ENCODE peak calls at places on chromosomes 16 and 17, in four cellular contexts. C is heart right ventricle, S is pancreas, B is astrocyte. E is an unnamed sample. For H3K27me3, the result is how much of the 10 kb centered on the place peaks cover.

GRCh38 chr16:2148714-2149629 is 547 bp downstream of the RAB26 start:
- DNase-seq in C (no peak), B (no peak), S (peak), E (no peak)

GRCh38 chr16:13426279-13426678 is 493.7 kb upstream of the ERCC4 start:
- DNase-seq in C (no peak), B (no peak), S (no peak), E (no peak)

GRCh38 chr16:84514874-84515835 is 10.7 kb upstream of the MEAK7 start:
- DNase-seq in C (no peak), S (no peak), B (no peak), E (no peak)

GRCh38 chr17:77952368-77952767 is 6.1 kb upstream of the TNRC6C start:
- DNase-seq in S (no peak), B (no peak), C (no peak), E (no peak)

GRCh38 chr16:75288181-75288580 is 36.8 kb upstream of the BCAR1 start:
- DNase-seq in B (no peak), C (no peak), S (no peak), E (no peak)

GRCh38 chr16:23863511-23864422 is 28.0 kb downstream of the PRKCB start:
- DNase-seq in S (no peak), C (no peak), B (no peak), E (no peak)

GRCh38 chr16:71565812-71566700 is 10.8 kb downstream of the TAT start:
- DNase-seq in C (no peak), B (no peak), S (no peak), E (no peak)

GRCh38 chr16:49754495-49755290 is 101.2 kb downstream of the ZNF423 start:
- DNase-seq in C (peak), S (no peak), B (peak), E (no peak)

GRCh38 chr17:67024736-67025135 is 19.6 kb upstream of the CACNG1 start:
- DNase-seq in C (no peak), B (no peak), S (no peak), E (no peak)

GRCh38 chr16:85870159-85870558 is 28.8 kb upstream of the IRF8 start:
- DNase-seq in C (no peak), S (no peak), B (no peak), E (no peak)

GRCh38 chr16:68496689-68497088 is 42.4 kb upstream of the ZFP90 start:
- DNase-seq in C (no peak), B (no peak), S (no peak), E (no peak)

GRCh38 chr16:48613061-48613957 is 3.3 kb upstream of the N4BP1 start:
- DNase-seq in C (no peak), S (no peak), B (no peak), E (no peak)

GRCh38 chr16:50884066-50884860 is 142.4 kb downstream of the CYLD start:
- DNase-seq in S (no peak), C (no peak), B (no peak), E (no peak)

GRCh38 chr17:48757524-48757961 is 29.0 kb upstream of the HOXB13 start:
- DNase-seq in B (no peak), C (no peak), S (no peak), E (no peak)

GRCh38 chr16:9348912-9349311 is 257.5 kb downstream of the HAPSTR1 start:
- DNase-seq in C (no peak), S (no peak), B (no peak), E (no peak)

GRCh38 chr17:80920406-80920805 is 71.2 kb upstream of the CHMP6 start:
- DNase-seq in S (no peak), C (no peak), B (peak), E (no peak)

GRCh38 chr17:68777856-68778694 is 176.9 kb upstream of the FAM20A start:
- DNase-seq in B (no peak), C (no peak), S (no peak), E (no peak)

GRCh38 chr17:3965123-3965800 is 1.0 kb upstream of the ATP2A3 start:
- DNase-seq in C (peak), B (no peak), S (peak), E (peak)

GRCh38 chr16:77439106-77439505 is 4.3 kb upstream of the ADAMTS18 start:
- DNase-seq in B (no peak), S (no peak), C (no peak), E (no peak)
- H3K27me3 ChIP-seq in B (under half), S (under half), C (under half), E (under half)

DNA sequence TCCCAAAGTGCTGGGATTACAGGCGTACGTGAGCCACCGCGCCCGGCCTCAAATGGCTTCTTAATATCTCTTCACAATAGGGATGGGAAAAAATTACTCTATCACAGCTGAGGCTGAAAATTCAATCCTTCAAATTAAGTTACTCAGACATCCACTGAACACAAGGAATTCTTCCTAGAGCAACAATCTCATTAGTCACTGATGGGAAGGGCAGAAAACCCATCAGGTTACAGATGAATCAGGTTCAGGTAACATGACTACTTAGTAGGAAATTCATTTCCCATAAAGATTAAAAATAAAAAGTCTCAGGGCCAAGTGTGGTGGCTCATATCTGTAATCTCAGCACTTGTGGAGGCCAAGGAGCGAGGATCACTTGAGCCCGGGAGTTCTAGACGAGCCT is 42.5 kb upstream of the ABR start:
- DNase-seq in S (no peak), C (no peak), B (peak), E (no peak)
- H3K27me3 ChIP-seq in S (under half), C (under half), B (under half), E (under half)

DNA sequence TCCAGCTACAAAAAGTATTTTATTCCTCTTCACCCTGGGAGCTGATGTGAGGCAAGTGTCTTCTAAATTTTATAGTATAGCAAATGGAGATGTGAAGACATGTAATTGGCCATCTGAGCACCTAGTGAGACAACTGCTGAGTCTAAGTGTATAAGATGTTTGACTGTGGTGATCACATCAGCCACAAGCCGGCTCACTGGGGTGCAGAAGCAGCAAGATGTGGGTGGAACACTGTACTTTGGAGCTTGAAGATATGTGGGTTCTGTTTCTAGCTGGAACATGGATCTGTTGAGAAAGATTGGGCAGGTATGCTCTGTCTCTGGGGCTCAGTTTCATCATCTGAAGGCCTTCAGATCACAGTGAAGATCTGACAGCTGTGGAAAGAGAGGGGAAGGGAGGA is 78.2 kb upstream of the MPHOSPH6 start:
- DNase-seq in S (no peak), B (no peak), C (no peak), E (no peak)
- H3K27me3 ChIP-seq in S (under half), B (under half), C (under half), E (under half)

GRCh38 chr16:54165174-54165911 is 121.2 kb downstream of the IRX3 start:
- DNase-seq in B (no peak), S (no peak), C (no peak), E (no peak)
- H3K27me3 ChIP-seq in B (under half), S (under half), C (under half), E (under half)

GRCh38 chr17:40801157-40801556 is 1.4 kb upstream of the KRT28 start:
- DNase-seq in B (no peak), C (no peak), S (no peak), E (no peak)
- H3K27me3 ChIP-seq in B (under half), C (under half), S (under half), E (under half)

GRCh38 chr16:3186946-3187690 is 886 bp upstream of the OR1F1 start:
- DNase-seq in B (no peak), C (no peak), S (no peak), E (no peak)
- H3K27me3 ChIP-seq in B (under half), C (half or more), S (under half), E (half or more)

E was measured in prostate gland.